ENCODE peak calls at places on chromosome 21, in four cellular contexts. One of them, this sample, is unnamed.

GRCh38 chr21:43209575-43210453 is 41.0 kb downstream of the CRYAA start:
- DNase-seq in HL-60: no peak
- DNase-seq in K562: peak
- DNase-seq in GM12878: no peak
- DNase-seq in this sample: no peak

GRCh38 chr21:18716578-18717138 is 313.1 kb upstream of the TMPRSS15 start:
- DNase-seq in HL-60: no peak
- DNase-seq in K562: no peak
- DNase-seq in GM12878: no peak
- DNase-seq in this sample: no peak

GRCh38 chr21:14453964-14454641 is 71.2 kb upstream of the HSPA13 start:
- DNase-seq in HL-60: no peak
- DNase-seq in K562: peak
- DNase-seq in GM12878: peak
- DNase-seq in this sample: no peak

GRCh38 chr21:17270234-17270633 is 242.6 kb upstream of the CXADR start:
- DNase-seq in HL-60: no peak
- DNase-seq in K562: peak
- DNase-seq in GM12878: no peak
- DNase-seq in this sample: no peak

GRCh38 chr21:23951251-23951650 is 1656.0 kb downstream of the MRPL39 start:
- DNase-seq in HL-60: no peak
- DNase-seq in K562: no peak
- DNase-seq in GM12878: no peak
- DNase-seq in this sample: no peak

GRCh38 chr21:15457962-15458361 is 271.8 kb upstream of the USP25 start:
- DNase-seq in HL-60: no peak
- DNase-seq in K562: no peak
- DNase-seq in GM12878: no peak
- DNase-seq in this sample: no peak

GRCh38 chr21:36678538-36678937 is 20.4 kb upstream of the SIM2 start:
- DNase-seq in HL-60: no peak
- DNase-seq in K562: no peak
- DNase-seq in GM12878: no peak
- DNase-seq in this sample: no peak

GRCh38 chr21:25722631-25723030 is 12.1 kb downstream of the ATP5PF start:
- DNase-seq in HL-60: no peak
- DNase-seq in K562: no peak
- DNase-seq in GM12878: no peak
- DNase-seq in this sample: no peak

GRCh38 chr21:43190544-43191340 is 21.9 kb downstream of the CRYAA start:
- DNase-seq in HL-60: no peak
- DNase-seq in K562: no peak
- DNase-seq in GM12878: no peak
- DNase-seq in this sample: no peak

GRCh38 chr21:21232320-21232719 is 234.1 kb downstream of the NCAM2 start:
- DNase-seq in HL-60: no peak
- DNase-seq in K562: peak
- DNase-seq in GM12878: no peak
- DNase-seq in this sample: no peak

GRCh38 chr21:46368533-46369285 is 44.8 kb downstream of the PCNT start:
- DNase-seq in HL-60: no peak
- DNase-seq in K562: no peak
- DNase-seq in GM12878: peak
- DNase-seq in this sample: peak

GRCh38 chr21:37200641-37201480 is 66.3 kb downstream of the VPS26C start:
- DNase-seq in HL-60: no peak
- DNase-seq in K562: no peak
- DNase-seq in GM12878: no peak
- DNase-seq in this sample: no peak

GRCh38 chr21:30674312-30674711 is 31.6 kb downstream of the KRTAP20-3 start:
- DNase-seq in HL-60: no peak
- DNase-seq in K562: no peak
- DNase-seq in GM12878: no peak
- DNase-seq in this sample: no peak

GRCh38 chr21:17491716-17492414 is 21.0 kb upstream of the CXADR start:
- DNase-seq in HL-60: peak
- DNase-seq in K562: no peak
- DNase-seq in GM12878: no peak
- DNase-seq in this sample: no peak

GRCh38 chr21:23478381-23478780 is 2128.9 kb downstream of the MRPL39 start:
- DNase-seq in HL-60: no peak
- DNase-seq in K562: no peak
- DNase-seq in GM12878: no peak
- DNase-seq in this sample: no peak

GRCh38 chr21:36839123-36839522 is 127.3 kb downstream of the HLCS start:
- DNase-seq in HL-60: no peak
- DNase-seq in K562: no peak
- DNase-seq in GM12878: no peak
- DNase-seq in this sample: no peak

GRCh38 chr21:14675774-14676530 is 129.8 kb upstream of the SAMSN1 start:
- DNase-seq in HL-60: no peak
- DNase-seq in K562: peak
- DNase-seq in GM12878: peak
- DNase-seq in this sample: no peak

GRCh38 chr21:17931080-17931479 is 111.9 kb upstream of the C21orf91 start:
- DNase-seq in HL-60: no peak
- DNase-seq in K562: peak
- DNase-seq in GM12878: peak
- DNase-seq in this sample: no peak

GRCh38 chr21:39094847-39095525 is 88.3 kb downstream of the PSMG1 start:
- DNase-seq in HL-60: no peak
- DNase-seq in K562: peak
- DNase-seq in GM12878: no peak
- DNase-seq in this sample: no peak

GRCh38 chr21:25967566-25968438 is 202.8 kb downstream of the APP start:
- DNase-seq in HL-60: no peak
- DNase-seq in K562: no peak
- DNase-seq in GM12878: peak
- DNase-seq in this sample: peak

GRCh38 chr21:22575165-22575584 is 1577.0 kb downstream of the NCAM2 start:
- DNase-seq in HL-60: no peak
- DNase-seq in K562: peak
- DNase-seq in GM12878: no peak
- DNase-seq in this sample: no peak

GRCh38 chr21:29499734-29500343 is 201.1 kb downstream of the BACH1 start:
- DNase-seq in HL-60: no peak
- DNase-seq in K562: peak
- DNase-seq in GM12878: no peak
- DNase-seq in this sample: no peak

GRCh38 chr21:26966978-26967913 is at the start of gene ADAMTS5:
- DNase-seq in HL-60: peak
- DNase-seq in K562: no peak
- DNase-seq in GM12878: no peak
- DNase-seq in this sample: peak

GRCh38 chr21:29712818-29713217 is 227.0 kb downstream of the GRIK1 start:
- DNase-seq in HL-60: no peak
- DNase-seq in K562: no peak
- DNase-seq in GM12878: no peak
- DNase-seq in this sample: no peak

GRCh38 chr21:17818158-17819113 is 720 bp downstream of the C21orf91 start:
- DNase-seq in HL-60: peak
- DNase-seq in K562: peak
- DNase-seq in GM12878: no peak
- DNase-seq in this sample: peak

GRCh38 chr21:14734833-14735232 is 188.7 kb upstream of the SAMSN1 start:
- DNase-seq in HL-60: no peak
- DNase-seq in K562: no peak
- DNase-seq in GM12878: no peak
- DNase-seq in this sample: no peak

GRCh38 chr21:37503848-37504467 is 137.4 kb downstream of the DYRK1A start:
- DNase-seq in HL-60: no peak
- DNase-seq in K562: no peak
- DNase-seq in GM12878: no peak
- DNase-seq in this sample: no peak

GRCh38 chr21:34576043-34576466 is 38.9 kb downstream of the RCAN1 start:
- DNase-seq in HL-60: no peak
- DNase-seq in K562: no peak
- DNase-seq in GM12878: no peak
- DNase-seq in this sample: no peak
- TF ChIP-seq SPI1 in HL-60: no peak
- TF ChIP-seq SPI1 in K562: no peak
- TF ChIP-seq SPI1 in GM12878: no peak
- TF ChIP-seq SPI1 in this sample: no peak

GRCh38 chr21:35428041-35428400 is 378.9 kb upstream of the RUNX1 start:
- DNase-seq in HL-60: peak
- DNase-seq in K562: no peak
- DNase-seq in GM12878: no peak
- DNase-seq in this sample: no peak
- TF ChIP-seq SPI1 in HL-60: no peak
- TF ChIP-seq SPI1 in K562: no peak
- TF ChIP-seq SPI1 in GM12878: no peak
- TF ChIP-seq SPI1 in this sample: no peak

GRCh38 chr21:28228624-28228995 is 764.1 kb downstream of the LTN1 start:
- DNase-seq in HL-60: no peak
- DNase-seq in K562: no peak
- DNase-seq in GM12878: no peak
- DNase-seq in this sample: no peak

GRCh38 chr21:28230559-28230958 is 762.1 kb downstream of the LTN1 start:
- DNase-seq in HL-60: no peak
- DNase-seq in K562: no peak
- DNase-seq in GM12878: no peak
- DNase-seq in this sample: no peak

GRCh38 chr21:28229811-28230210 is 762.9 kb downstream of the LTN1 start:
- DNase-seq in HL-60: peak
- DNase-seq in K562: no peak
- DNase-seq in GM12878: no peak
- DNase-seq in this sample: no peak

GRCh38 chr21:28226563-28226962 is 766.1 kb downstream of the LTN1 start:
- DNase-seq in HL-60: no peak
- DNase-seq in K562: no peak
- DNase-seq in GM12878: no peak
- DNase-seq in this sample: no peak

GRCh38 chr21:28227881-28228623 is 764.6 kb downstream of the LTN1 start:
- DNase-seq in HL-60: no peak
- DNase-seq in K562: no peak
- DNase-seq in GM12878: no peak
- DNase-seq in this sample: no peak
- TF ChIP-seq SPI1 in HL-60: no peak
- TF ChIP-seq SPI1 in K562: no peak
- TF ChIP-seq SPI1 in GM12878: no peak
- TF ChIP-seq SPI1 in this sample: no peak

GRCh38 chr21:32508558-32508957 is 76.8 kb downstream of the TCP10L start:
- DNase-seq in HL-60: no peak
- DNase-seq in K562: no peak
- DNase-seq in GM12878: no peak
- DNase-seq in this sample: no peak

DNA sequence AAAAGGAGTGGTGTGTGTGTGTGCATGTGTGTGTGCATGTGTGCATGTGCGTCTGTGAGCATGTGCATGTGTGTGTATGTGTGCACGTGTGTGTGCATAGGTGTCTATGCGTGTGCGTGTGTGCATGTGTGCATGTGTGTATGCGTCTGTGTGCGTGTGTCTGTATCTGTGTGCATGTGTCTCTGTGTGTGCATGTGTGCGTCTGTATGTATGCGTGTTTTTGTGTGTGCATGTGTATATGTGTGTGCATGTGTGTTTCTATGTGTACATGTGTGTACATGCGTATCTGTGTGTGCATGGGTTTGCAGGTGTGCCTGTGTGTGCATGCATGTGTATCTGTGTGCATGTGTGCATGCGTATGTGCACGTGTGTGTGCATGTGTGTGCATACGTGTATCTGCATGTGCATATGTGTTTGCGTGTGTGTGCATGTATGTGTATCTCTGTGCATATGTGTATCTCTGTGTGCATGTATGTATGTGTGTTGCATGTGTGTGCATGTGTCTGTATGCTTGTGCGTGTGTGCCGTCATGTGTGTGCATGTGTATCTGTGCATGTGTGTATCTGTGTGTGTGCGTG is 77.9 kb downstream of the TCP10L start:
- DNase-seq in HL-60: no peak
- DNase-seq in K562: no peak
- DNase-seq in GM12878: no peak
- DNase-seq in this sample: no peak
- TF ChIP-seq SPI1 in HL-60: no peak
- TF ChIP-seq SPI1 in K562: no peak
- TF ChIP-seq SPI1 in GM12878: no peak
- TF ChIP-seq SPI1 in this sample: no peak

GRCh38 chr21:45234127-45234526 is 53.6 kb downstream of the POFUT2 start:
- DNase-seq in HL-60: no peak
- DNase-seq in K562: no peak
- DNase-seq in GM12878: no peak
- DNase-seq in this sample: no peak

GRCh38 chr21:45236481-45236880 is 51.2 kb downstream of the POFUT2 start:
- DNase-seq in HL-60: peak
- DNase-seq in K562: no peak
- DNase-seq in GM12878: no peak
- DNase-seq in this sample: no peak

GRCh38 chr21:45241357-45241756 is 46.3 kb downstream of the POFUT2 start:
- DNase-seq in HL-60: no peak
- DNase-seq in K562: no peak
- DNase-seq in GM12878: no peak
- DNase-seq in this sample: no peak

GRCh38 chr21:45234906-45235305 is 52.8 kb downstream of the POFUT2 start:
- DNase-seq in HL-60: no peak
- DNase-seq in K562: no peak
- DNase-seq in GM12878: no peak
- DNase-seq in this sample: no peak

GRCh38 chr21:45235488-45235887 is 52.2 kb downstream of the POFUT2 start:
- DNase-seq in HL-60: no peak
- DNase-seq in K562: peak
- DNase-seq in GM12878: no peak
- DNase-seq in this sample: no peak
- TF ChIP-seq SPI1 in HL-60: no peak
- TF ChIP-seq SPI1 in K562: no peak
- TF ChIP-seq SPI1 in GM12878: no peak
- TF ChIP-seq SPI1 in this sample: no peak

GRCh38 chr21:44267655-44268142 is 6.0 kb upstream of the DNMT3L start:
- DNase-seq in HL-60: no peak
- DNase-seq in K562: peak
- DNase-seq in GM12878: peak
- DNase-seq in this sample: no peak
- TF ChIP-seq SPI1 in HL-60: no peak
- TF ChIP-seq SPI1 in K562: no peak
- TF ChIP-seq SPI1 in GM12878: no peak
- TF ChIP-seq SPI1 in this sample: no peak

DNA sequence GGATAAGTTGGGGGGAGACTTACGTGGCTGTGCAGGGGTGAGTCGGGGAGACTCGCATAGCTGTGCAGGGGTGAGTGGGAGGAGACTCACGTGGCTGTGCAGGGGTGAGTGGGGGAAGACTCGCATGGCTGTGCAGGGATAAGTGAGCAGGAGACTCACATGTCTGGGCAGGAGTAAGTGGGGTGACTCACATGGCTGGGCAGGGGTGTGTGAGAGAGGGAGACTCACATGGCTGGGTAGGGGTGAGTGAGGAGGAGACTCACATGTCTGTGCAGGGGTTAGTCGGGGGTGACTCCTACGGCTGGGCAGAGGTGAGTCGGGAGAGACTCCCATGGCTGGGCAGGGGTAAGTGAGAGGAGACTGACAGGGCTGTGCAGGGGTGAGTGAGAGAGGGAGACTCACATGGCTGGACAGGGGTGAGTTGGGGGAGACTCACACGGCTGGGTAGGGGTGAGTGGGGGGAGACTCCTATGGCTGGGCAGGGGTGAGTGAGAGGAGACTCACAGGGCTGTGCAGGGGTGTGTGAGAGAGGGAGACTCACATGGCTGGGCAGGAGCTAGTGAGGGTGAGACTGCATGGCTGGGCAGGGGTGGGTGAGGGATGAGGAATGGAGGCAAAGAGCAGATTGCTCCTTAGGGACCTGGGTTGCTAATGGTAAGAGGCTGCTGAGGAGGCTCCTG is 56.0 kb upstream of the ABCG1 start:
- DNase-seq in HL-60: no peak
- DNase-seq in K562: no peak
- DNase-seq in GM12878: no peak
- DNase-seq in this sample: no peak
- TF ChIP-seq SPI1 in HL-60: no peak
- TF ChIP-seq SPI1 in K562: no peak
- TF ChIP-seq SPI1 in GM12878: no peak
- TF ChIP-seq SPI1 in this sample: no peak